ENCODE peak calls at places on chromosome 5, in nine cellular contexts. Y is right cardiac atrium; X is ovary; L is endothelial cell of umbilical vein; T is IMR-90; S is tibial nerve; K is CD8-positive, alpha-beta memory T cell; V is CD4-positive, alpha-beta memory T cell; F is PC-9. G is an unnamed sample. For H3K4me1, the result is how much of the 10 kb centered on the place peaks cover.

GRCh38 chr5:153781325-153781724 is 257.4 kb downstream of the FAM114A2 start:
- DNase-seq in Y (no peak), V (no peak), T (no peak), K (no peak), X (no peak), S (no peak), L (no peak), F (no peak), G (no peak)

GRCh38 chr5:115685966-115686691 is 60.3 kb upstream of the TMED7 start:
- DNase-seq in X (peak), T (no peak), L (no peak), V (no peak), K (no peak), S (peak), F (no peak), Y (peak), G (peak)

GRCh38 chr5:140243855-140244254 is 59.0 kb downstream of the PFDN1 start:
- DNase-seq in Y (no peak), L (no peak), X (no peak), K (no peak), V (no peak), T (no peak), S (no peak), F (no peak), G (no peak)

GRCh38 chr5:82861705-82862104 is 215.5 kb downstream of the TMEM167A start:
- DNase-seq in F (no peak), L (no peak), Y (no peak), S (no peak), T (no peak), K (no peak), V (no peak), X (no peak), G (peak)

GRCh38 chr5:56818409-56819026 is 3.2 kb downstream of the MAP3K1 start:
- DNase-seq in K (no peak), S (no peak), T (peak), V (no peak), L (peak), F (no peak), Y (no peak), X (no peak), G (peak)

GRCh38 chr5:95620870-95621838 is 1.3 kb downstream of the GPR150 start:
- DNase-seq in Y (peak), X (no peak), K (peak), F (peak), V (peak), L (peak), S (no peak), T (no peak), G (peak)

GRCh38 chr5:51983161-51983560 is 599.9 kb downstream of the ISL1 start:
- DNase-seq in X (no peak), F (no peak), K (no peak), T (no peak), S (no peak), Y (no peak), V (no peak), L (no peak), G (no peak)

GRCh38 chr5:67986761-67987160 is 228.8 kb upstream of the PIK3R1 start:
- DNase-seq in T (no peak), X (no peak), K (no peak), F (no peak), Y (no peak), L (no peak), V (no peak), S (no peak), G (no peak)

GRCh38 chr5:1363160-1363559 is 18.3 kb upstream of the CLPTM1L start:
- DNase-seq in Y (peak), L (no peak), K (no peak), F (no peak), V (no peak), S (no peak), X (no peak), T (no peak), G (no peak)

GRCh38 chr5:133814152-133814551 is 154.3 kb downstream of the C5orf15 start:
- DNase-seq in L (no peak), F (no peak), K (no peak), Y (no peak), X (no peak), T (no peak), S (no peak), V (no peak), G (no peak)

GRCh38 chr5:68295772-68296171 is 80.2 kb downstream of the PIK3R1 start:
- DNase-seq in X (no peak), S (no peak), Y (no peak), V (no peak), F (peak), T (no peak), L (no peak), K (no peak), G (no peak)

GRCh38 chr5:53422539-53422938 is 57.9 kb upstream of the FST start:
- DNase-seq in L (peak), V (no peak), S (no peak), F (no peak), K (no peak), T (peak), X (no peak), Y (no peak), G (no peak)

GRCh38 chr5:67181648-67182218 is 14.9 kb downstream of the CD180 start:
- DNase-seq in K (no peak), F (no peak), T (no peak), L (no peak), X (no peak), S (no peak), V (no peak), Y (no peak), G (no peak)

GRCh38 chr5:79111960-79112702 is 522 bp downstream of the BHMT start:
- DNase-seq in K (no peak), T (no peak), V (no peak), X (no peak), L (no peak), F (no peak), S (no peak), Y (peak), G (no peak)

GRCh38 chr5:40834391-40834848 is 602 bp downstream of the RPL37 start:
- DNase-seq in L (peak), V (peak), F (no peak), S (no peak), Y (no peak), T (peak), X (no peak), K (peak), G (peak)

GRCh38 chr5:179186092-179186419 is 125.9 kb downstream of the ZNF354C start:
- DNase-seq in V (no peak), K (no peak), T (no peak), L (no peak), S (no peak), X (no peak), Y (no peak), F (no peak), G (no peak)

GRCh38 chr5:111863801-111864200 is 106.8 kb upstream of the NREP start:
- DNase-seq in K (no peak), X (no peak), Y (no peak), S (no peak), V (no peak), L (no peak), F (no peak), T (peak), G (no peak)

GRCh38 chr5:78429332-78429849 is 69.0 kb downstream of the SCAMP1 start:
- DNase-seq in T (no peak), F (no peak), X (no peak), K (no peak), Y (no peak), V (no peak), S (no peak), L (no peak), G (no peak)

GRCh38 chr5:38013107-38013506 is 173.3 kb upstream of the GDNF start:
- DNase-seq in S (no peak), Y (no peak), X (no peak), T (no peak), K (no peak), F (no peak), L (no peak), V (no peak), G (no peak)

GRCh38 chr5:25345240-25345771 is 700.5 kb upstream of the CDH10 start:
- DNase-seq in V (no peak), L (no peak), K (no peak), X (no peak), F (no peak), S (no peak), Y (no peak), T (no peak), G (no peak)

GRCh38 chr5:171521219-171521633 is 101.8 kb downstream of the FGF18 start:
- DNase-seq in X (peak), V (no peak), K (no peak), S (no peak), Y (no peak), L (peak), F (peak), T (peak), G (peak)

GRCh38 chr5:53035868-53036381 is 46.8 kb downstream of the ITGA2 start:
- DNase-seq in K (no peak), S (no peak), T (peak), Y (no peak), F (no peak), V (no peak), L (peak), X (no peak), G (no peak)

GRCh38 chr5:109743770-109744212 is 54.1 kb downstream of the MAN2A1 start:
- DNase-seq in L (peak), S (no peak), X (no peak), F (peak), V (no peak), T (peak), Y (no peak), K (no peak), G (peak)
- H3K4me1 ChIP-seq in L (under half), S (under half), X (under half), F (under half), V (under half), T (under half), Y (under half), K (under half), G (under half)

DNA sequence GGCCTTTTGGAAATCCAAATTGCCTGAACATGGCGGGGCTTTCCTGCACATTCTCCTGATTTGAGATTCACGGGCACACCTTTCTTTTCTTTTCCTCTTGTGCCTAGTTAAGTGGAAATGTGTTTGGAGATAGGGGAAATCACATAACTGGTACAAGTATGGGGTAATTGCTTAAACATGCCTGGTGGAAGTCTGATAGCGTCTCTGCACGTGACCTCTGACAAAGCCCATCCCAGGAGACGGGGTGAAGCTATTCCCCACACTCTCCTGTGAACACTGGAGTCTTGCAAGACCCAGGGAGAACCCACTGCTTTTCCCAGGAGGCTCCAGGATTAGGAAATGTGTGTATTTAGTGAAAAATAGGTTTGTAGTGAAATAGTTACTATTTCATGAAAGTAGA is 2.9 kb upstream of the REEP2 start:
- DNase-seq in Y (no peak), L (no peak), T (no peak), X (no peak), K (no peak), S (no peak), V (no peak), F (no peak), G (peak)
- H3K4me1 ChIP-seq in Y (under half), L (under half), T (under half), X (under half), K (under half), S (under half), V (under half), F (under half), G (under half)

DNA sequence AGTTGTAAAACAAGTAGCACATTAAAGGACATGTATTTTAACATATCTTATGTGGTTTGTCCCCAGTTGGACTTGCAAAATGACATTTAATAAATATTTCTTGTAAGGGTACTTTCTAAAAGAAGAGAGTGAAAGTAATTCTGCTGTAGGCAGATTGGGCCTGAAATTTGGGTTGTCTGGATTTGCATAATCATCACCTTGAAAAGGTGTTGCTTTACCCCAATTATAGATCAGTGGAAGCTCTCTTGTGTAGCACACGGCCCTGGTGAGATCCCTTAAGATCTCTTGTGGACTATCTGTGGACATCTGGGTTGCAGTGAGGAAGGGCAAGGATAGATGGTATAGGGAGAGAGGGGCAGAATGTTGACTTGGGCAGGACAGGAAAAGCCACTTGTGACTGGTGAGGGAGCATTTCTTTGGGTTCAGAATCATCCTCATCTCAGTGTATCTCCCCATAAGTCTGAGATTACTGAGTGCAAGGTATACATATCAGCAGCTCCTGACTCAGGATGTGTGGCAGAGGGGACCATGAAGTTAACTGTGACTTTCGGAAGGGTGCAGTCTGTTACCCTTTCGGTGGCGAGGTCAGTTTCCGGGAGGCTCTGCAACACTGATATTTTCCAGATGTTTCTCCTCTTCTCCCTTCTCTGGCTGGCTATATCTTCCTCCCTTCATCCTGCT is 2.0 kb upstream of the TNFAIP8 start:
- DNase-seq in F (no peak), Y (no peak), L (no peak), S (no peak), T (no peak), X (no peak), V (no peak), K (no peak), G (no peak)
- H3K4me1 ChIP-seq in F (under half), Y (under half), L (under half), S (under half), T (under half), X (under half), V (half or more), K (half or more), G (under half)

GRCh38 chr5:172957458-172957857 is 1.8 kb upstream of the RPL26L1 start:
- DNase-seq in S (no peak), F (no peak), V (no peak), K (no peak), L (no peak), Y (no peak), T (no peak), X (no peak), G (no peak)
- H3K4me1 ChIP-seq in S (under half), F (under half), V (under half), K (under half), L (under half), Y (under half), T (under half), X (under half), G (under half)

DNA sequence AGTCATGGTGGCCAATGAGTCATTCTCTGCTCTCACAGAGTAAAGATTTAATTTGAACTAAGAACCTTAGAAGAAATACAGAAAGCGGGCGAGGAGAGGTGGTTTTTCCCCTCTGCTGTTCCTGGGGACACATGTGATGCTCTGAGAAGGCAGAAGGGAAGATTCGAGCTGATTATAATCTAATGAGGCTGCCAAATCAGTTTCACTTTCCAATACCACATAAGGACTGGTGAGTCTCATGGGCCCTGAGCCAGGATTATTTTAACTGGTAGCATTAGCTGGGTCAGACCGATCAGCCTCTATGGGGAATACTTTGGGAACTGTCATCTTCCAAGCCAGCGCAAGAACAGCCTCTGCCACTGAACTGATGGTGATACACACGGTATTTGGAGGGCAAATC is 116.5 kb downstream of the SLC1A3 start:
- DNase-seq in K (no peak), X (no peak), V (no peak), Y (no peak), T (peak), S (no peak), L (no peak), F (no peak), G (no peak)
- H3K4me1 ChIP-seq in K (under half), X (under half), V (under half), Y (under half), T (under half), S (under half), L (under half), F (under half), G (under half)